ENCODE peak calls at places on chromosomes 12 and 14, in five cellular contexts. I, M, J, C and T are unnamed samples.

GRCh38 chr12:57521475-57522018 is 1.1 kb upstream of the MBD6 start:
- DNase-seq in I (peak), M (peak), J (peak), C (no peak), T (peak)

GRCh38 chr14:103118019-103118662 is 5.1 kb upstream of the TNFAIP2 start:
- DNase-seq in I (peak), M (no peak), J (no peak), C (peak), T (no peak)

GRCh38 chr14:77889971-77890442 is 90.1 kb downstream of the ADCK1 start:
- DNase-seq in I (no peak), M (no peak), J (peak), C (peak), T (no peak)

GRCh38 chr12:8698132-8698829 is 490 bp downstream of the RIMKLB start:
- DNase-seq in I (peak), M (peak), J (peak), C (peak), T (peak)

GRCh38 chr12:16605666-16606116 is 271 bp downstream of the LMO3 start:
- DNase-seq in I (peak), M (no peak), J (peak), C (peak), T (peak)

GRCh38 chr12:111100003-111100402 is 179.6 kb upstream of the MYL2 start:
- DNase-seq in I (no peak), M (no peak), J (no peak), C (no peak), T (no peak)

GRCh38 chr12:59383426-59383822 is 212.4 kb upstream of the SLC16A7 start:
- DNase-seq in I (no peak), M (no peak), J (no peak), C (no peak), T (no peak)

GRCh38 chr14:64940336-64940910 is 2.1 kb downstream of the GPX2 start:
- DNase-seq in I (peak), M (no peak), J (no peak), C (no peak), T (no peak)

GRCh38 chr12:27561535-27562350 is 37.7 kb downstream of the PPFIBP1 start:
- DNase-seq in I (no peak), M (no peak), J (no peak), C (no peak), T (no peak)

GRCh38 chr12:53502331-53502730 is 1.2 kb downstream of the TARBP2 start:
- DNase-seq in I (no peak), M (no peak), J (no peak), C (no peak), T (no peak)

GRCh38 chr14:49960453-49960852 is 67.6 kb downstream of the ARF6 start:
- DNase-seq in I (no peak), M (no peak), J (no peak), C (no peak), T (no peak)

GRCh38 chr12:53222170-53223005 is 9.6 kb downstream of the RARG start:
- DNase-seq in I (peak), M (no peak), J (no peak), C (no peak), T (no peak)

GRCh38 chr12:69708649-69709048 is 9.5 kb upstream of the BEST3 start:
- DNase-seq in I (no peak), M (no peak), J (no peak), C (no peak), T (no peak)

GRCh38 chr14:104221636-104222375 is 83.4 kb downstream of the KIF26A start:
- DNase-seq in I (no peak), M (no peak), J (no peak), C (no peak), T (no peak)

GRCh38 chr12:130961921-130962326 is 8.2 kb downstream of the ADGRD1 start:
- DNase-seq in I (no peak), M (no peak), J (no peak), C (no peak), T (no peak)

GRCh38 chr14:94027566-94028449 is 1.7 kb downstream of the OTUB2 start:
- DNase-seq in I (no peak), M (no peak), J (peak), C (no peak), T (no peak)